ENCODE peak calls at places on chromosomes 13 and 19, in six cellular contexts. G, S, U, V, M and Y are unnamed samples.

GRCh38 chr19:15722956-15723355 is 4.9 kb upstream of the OR10H2 start:
- DNase-seq in G (no peak), S (no peak), U (no peak), V (no peak), M (no peak), Y (no peak)

GRCh38 chr13:41019578-41020347 is 647 bp upstream of the ELF1 start:
- DNase-seq in G (no peak), S (no peak), U (no peak), V (no peak), M (no peak), Y (no peak)

GRCh38 chr13:69828527-69828926 is 279.1 kb upstream of the ATXN8OS start:
- DNase-seq in G (no peak), S (no peak), U (no peak), V (no peak), M (no peak), Y (no peak)

GRCh38 chr13:82634946-82635345 is 1247.3 kb downstream of the SLITRK1 start:
- DNase-seq in G (no peak), S (no peak), U (no peak), V (no peak), M (no peak), Y (no peak)

GRCh38 chr19:17648097-17648660 is 40.0 kb downstream of the UNC13A start:
- DNase-seq in G (no peak), S (no peak), U (no peak), V (no peak), M (no peak), Y (no peak)

GRCh38 chr13:73273276-73273675 is 214.5 kb downstream of the KLF5 start:
- DNase-seq in G (no peak), S (no peak), U (no peak), V (no peak), M (no peak), Y (no peak)

GRCh38 chr19:677601-678380 is 1.6 kb downstream of the FSTL3 start:
- DNase-seq in G (no peak), S (no peak), U (no peak), V (no peak), M (no peak), Y (no peak)

GRCh38 chr13:83620535-83621220 is 261.6 kb downstream of the SLITRK1 start:
- DNase-seq in G (no peak), S (no peak), U (no peak), V (no peak), M (no peak), Y (no peak)

GRCh38 chr19:41376241-41376997 is at the start of gene TMEM91:
- DNase-seq in G (peak; percentile 43), S (no peak), U (no peak), V (no peak), M (no peak), Y (peak; percentile 72)

GRCh38 chr19:39078436-39079200 is 5.5 kb upstream of the ACP7 start:
- DNase-seq in G (no peak), S (no peak), U (peak; percentile 13), V (no peak), M (no peak), Y (no peak)